ENCODE peak calls at places on chromosome 1, in nine cellular contexts. One of them, this sample, is unnamed.

GRCh38 chr1:163174524-163175437 is 27.9 kb downstream of the RGS5 start:
- DNase-seq in ovary: peak; percentile 56
- DNase-seq in endothelial cell of umbilical vein: peak; percentile 77
- DNase-seq in heart left ventricle: peak; percentile 64
- DNase-seq in right lobe of liver: peak; percentile 58
- DNase-seq in IMR-90: peak; percentile 65
- DNase-seq in esophagus squamous epithelium: no peak
- DNase-seq in adrenal gland: peak; percentile 67
- DNase-seq in uterus: peak; percentile 58
- DNase-seq in this sample: peak; percentile 79

GRCh38 chr1:167748901-167749300 is 27.1 kb downstream of the MPZL1 start:
- DNase-seq in endothelial cell of umbilical vein: no peak
- DNase-seq in adrenal gland: no peak
- DNase-seq in uterus: no peak
- DNase-seq in heart left ventricle: no peak
- DNase-seq in esophagus squamous epithelium: no peak
- DNase-seq in IMR-90: peak; percentile 46
- DNase-seq in right lobe of liver: no peak
- DNase-seq in ovary: no peak
- DNase-seq in this sample: no peak

GRCh38 chr1:224170748-224171478 is 12.1 kb upstream of the DEGS1 start:
- DNase-seq in heart left ventricle: no peak
- DNase-seq in adrenal gland: no peak
- DNase-seq in ovary: no peak
- DNase-seq in endothelial cell of umbilical vein: peak; percentile 40
- DNase-seq in right lobe of liver: peak; percentile 29
- DNase-seq in uterus: no peak
- DNase-seq in IMR-90: no peak
- DNase-seq in esophagus squamous epithelium: no peak
- DNase-seq in this sample: no peak

GRCh38 chr1:60911980-60912692 is 170.2 kb upstream of the NFIA start:
- DNase-seq in heart left ventricle: peak; percentile 52
- DNase-seq in esophagus squamous epithelium: no peak
- DNase-seq in ovary: no peak
- DNase-seq in uterus: no peak
- DNase-seq in IMR-90: no peak
- DNase-seq in endothelial cell of umbilical vein: peak; percentile 62
- DNase-seq in adrenal gland: no peak
- DNase-seq in right lobe of liver: no peak
- DNase-seq in this sample: no peak

GRCh38 chr1:39901486-39902120 is at the start of gene MYCL:
- DNase-seq in esophagus squamous epithelium: no peak
- DNase-seq in ovary: peak; percentile 50
- DNase-seq in endothelial cell of umbilical vein: peak; percentile 67
- DNase-seq in IMR-90: peak; percentile 60
- DNase-seq in uterus: peak; percentile 24
- DNase-seq in right lobe of liver: peak; percentile 88
- DNase-seq in heart left ventricle: peak; percentile 53
- DNase-seq in adrenal gland: peak; percentile 58
- DNase-seq in this sample: peak; percentile 89

GRCh38 chr1:212215910-212216309 is 69.3 kb upstream of the PPP2R5A start:
- DNase-seq in adrenal gland: no peak
- DNase-seq in ovary: no peak
- DNase-seq in uterus: no peak
- DNase-seq in esophagus squamous epithelium: no peak
- DNase-seq in endothelial cell of umbilical vein: no peak
- DNase-seq in IMR-90: no peak
- DNase-seq in heart left ventricle: no peak
- DNase-seq in right lobe of liver: no peak
- DNase-seq in this sample: no peak

GRCh38 chr1:209805875-209806760 is at the start of gene IRF6:
- DNase-seq in endothelial cell of umbilical vein: peak; percentile 87
- DNase-seq in right lobe of liver: peak; percentile 91
- DNase-seq in esophagus squamous epithelium: peak; percentile 41
- DNase-seq in heart left ventricle: peak; percentile 65
- DNase-seq in IMR-90: peak; percentile 51
- DNase-seq in uterus: peak; percentile 37
- DNase-seq in adrenal gland: peak; percentile 92
- DNase-seq in ovary: peak; percentile 72
- DNase-seq in this sample: peak; percentile 95

GRCh38 chr1:15595809-15596730 is 11.2 kb upstream of the AGMAT start:
- DNase-seq in endothelial cell of umbilical vein: no peak
- DNase-seq in right lobe of liver: no peak
- DNase-seq in ovary: no peak
- DNase-seq in uterus: no peak
- DNase-seq in IMR-90: no peak
- DNase-seq in adrenal gland: no peak
- DNase-seq in heart left ventricle: no peak
- DNase-seq in esophagus squamous epithelium: no peak
- DNase-seq in this sample: no peak

GRCh38 chr1:195763907-195764183 is 844.4 kb downstream of the KCNT2 start:
- DNase-seq in endothelial cell of umbilical vein: no peak
- DNase-seq in uterus: no peak
- DNase-seq in right lobe of liver: no peak
- DNase-seq in esophagus squamous epithelium: no peak
- DNase-seq in heart left ventricle: no peak
- DNase-seq in IMR-90: peak; percentile 0
- DNase-seq in adrenal gland: no peak
- DNase-seq in ovary: no peak
- DNase-seq in this sample: no peak

GRCh38 chr1:37323486-37324377 is 150.6 kb upstream of the ZC3H12A start:
- DNase-seq in adrenal gland: no peak
- DNase-seq in ovary: no peak
- DNase-seq in uterus: no peak
- DNase-seq in heart left ventricle: no peak
- DNase-seq in esophagus squamous epithelium: no peak
- DNase-seq in IMR-90: peak; percentile 3
- DNase-seq in right lobe of liver: no peak
- DNase-seq in endothelial cell of umbilical vein: peak; percentile 32
- DNase-seq in this sample: peak; percentile 50

GRCh38 chr1:69846267-69846666 is 278.5 kb downstream of the LRRC7 start:
- DNase-seq in esophagus squamous epithelium: no peak
- DNase-seq in ovary: no peak
- DNase-seq in right lobe of liver: no peak
- DNase-seq in endothelial cell of umbilical vein: peak; percentile 22
- DNase-seq in heart left ventricle: no peak
- DNase-seq in adrenal gland: no peak
- DNase-seq in uterus: no peak
- DNase-seq in IMR-90: no peak
- DNase-seq in this sample: no peak

GRCh38 chr1:115890618-115891017 is 49.7 kb upstream of the NHLH2 start:
- DNase-seq in adrenal gland: no peak
- DNase-seq in uterus: no peak
- DNase-seq in esophagus squamous epithelium: no peak
- DNase-seq in right lobe of liver: no peak
- DNase-seq in endothelial cell of umbilical vein: no peak
- DNase-seq in IMR-90: no peak
- DNase-seq in heart left ventricle: no peak
- DNase-seq in ovary: no peak
- DNase-seq in this sample: no peak

GRCh38 chr1:16110456-16110855 is 37.0 kb upstream of the FAM131C start:
- DNase-seq in ovary: no peak
- DNase-seq in heart left ventricle: no peak
- DNase-seq in endothelial cell of umbilical vein: no peak
- DNase-seq in right lobe of liver: no peak
- DNase-seq in esophagus squamous epithelium: no peak
- DNase-seq in uterus: no peak
- DNase-seq in IMR-90: no peak
- DNase-seq in adrenal gland: no peak
- DNase-seq in this sample: no peak

GRCh38 chr1:67019600-67020136 is 34.3 kb downstream of the SLC35D1 start:
- DNase-seq in uterus: no peak
- DNase-seq in ovary: no peak
- DNase-seq in esophagus squamous epithelium: no peak
- DNase-seq in endothelial cell of umbilical vein: peak; percentile 87
- DNase-seq in heart left ventricle: no peak
- DNase-seq in IMR-90: peak; percentile 81
- DNase-seq in adrenal gland: no peak
- DNase-seq in right lobe of liver: no peak
- DNase-seq in this sample: no peak

GRCh38 chr1:174965006-174965971 is 34.5 kb upstream of the CACYBP start:
- DNase-seq in heart left ventricle: no peak
- DNase-seq in ovary: no peak
- DNase-seq in IMR-90: peak; percentile 7
- DNase-seq in endothelial cell of umbilical vein: no peak
- DNase-seq in right lobe of liver: no peak
- DNase-seq in adrenal gland: no peak
- DNase-seq in esophagus squamous epithelium: no peak
- DNase-seq in uterus: no peak
- DNase-seq in this sample: peak; percentile 40

GRCh38 chr1:50929376-50929958 is 30.6 kb downstream of the FAF1 start:
- DNase-seq in uterus: no peak
- DNase-seq in ovary: no peak
- DNase-seq in heart left ventricle: no peak
- DNase-seq in endothelial cell of umbilical vein: peak; percentile 52
- DNase-seq in adrenal gland: no peak
- DNase-seq in IMR-90: peak; percentile 59
- DNase-seq in esophagus squamous epithelium: no peak
- DNase-seq in right lobe of liver: no peak
- DNase-seq in this sample: no peak

GRCh38 chr1:151990856-151991198 is 2.8 kb downstream of the S100A10 start:
- DNase-seq in esophagus squamous epithelium: no peak
- DNase-seq in endothelial cell of umbilical vein: peak; percentile 80
- DNase-seq in adrenal gland: peak; percentile 56
- DNase-seq in heart left ventricle: peak; percentile 56
- DNase-seq in uterus: peak; percentile 35
- DNase-seq in IMR-90: peak; percentile 79
- DNase-seq in right lobe of liver: no peak
- DNase-seq in ovary: peak; percentile 46
- DNase-seq in this sample: peak; percentile 72

GRCh38 chr1:151993084-151993733 is 450 bp downstream of the S100A10 start:
- DNase-seq in heart left ventricle: peak; percentile 40
- DNase-seq in esophagus squamous epithelium: no peak
- DNase-seq in right lobe of liver: peak; percentile 47
- DNase-seq in endothelial cell of umbilical vein: no peak
- DNase-seq in adrenal gland: peak; percentile 40
- DNase-seq in ovary: peak; percentile 59
- DNase-seq in uterus: peak; percentile 29
- DNase-seq in IMR-90: no peak
- DNase-seq in this sample: peak; percentile 32

GRCh38 chr1:151990058-151990855 is 3.4 kb downstream of the S100A10 start:
- DNase-seq in adrenal gland: no peak
- DNase-seq in heart left ventricle: no peak
- DNase-seq in esophagus squamous epithelium: no peak
- DNase-seq in endothelial cell of umbilical vein: peak; percentile 13
- DNase-seq in ovary: no peak
- DNase-seq in right lobe of liver: no peak
- DNase-seq in IMR-90: no peak
- DNase-seq in uterus: no peak
- DNase-seq in this sample: no peak

GRCh38 chr1:151992345-151993083 is 1.1 kb downstream of the S100A10 start:
- DNase-seq in right lobe of liver: peak; percentile 81
- DNase-seq in IMR-90: peak; percentile 87
- DNase-seq in heart left ventricle: peak; percentile 71
- DNase-seq in endothelial cell of umbilical vein: peak; percentile 86
- DNase-seq in esophagus squamous epithelium: peak; percentile 36
- DNase-seq in adrenal gland: peak; percentile 55
- DNase-seq in uterus: peak; percentile 78
- DNase-seq in ovary: peak; percentile 74
- DNase-seq in this sample: peak; percentile 90

GRCh38 chr1:151991663-151992344 is 1.9 kb downstream of the S100A10 start:
- DNase-seq in right lobe of liver: no peak
- DNase-seq in esophagus squamous epithelium: no peak
- DNase-seq in heart left ventricle: no peak
- DNase-seq in adrenal gland: no peak
- DNase-seq in uterus: no peak
- DNase-seq in IMR-90: no peak
- DNase-seq in endothelial cell of umbilical vein: peak; percentile 35
- DNase-seq in ovary: no peak
- DNase-seq in this sample: no peak
- H3K27me3 ChIP-seq in right lobe of liver: no peaks in the 10 kb centered on the region
- H3K27me3 ChIP-seq in esophagus squamous epithelium: no peaks in the 10 kb centered on the region
- H3K27me3 ChIP-seq in heart left ventricle: no peaks in the 10 kb centered on the region
- H3K27me3 ChIP-seq in adrenal gland: no peaks in the 10 kb centered on the region
- H3K27me3 ChIP-seq in uterus: no peaks in the 10 kb centered on the region
- H3K27me3 ChIP-seq in IMR-90: no peaks in the 10 kb centered on the region
- H3K27me3 ChIP-seq in endothelial cell of umbilical vein: no peaks in the 10 kb centered on the region
- H3K27me3 ChIP-seq in ovary: no peaks in the 10 kb centered on the region
- H3K27me3 ChIP-seq in this sample: no peaks in the 10 kb centered on the region

GRCh38 chr1:7953850-7954609 is 7.5 kb upstream of the PARK7 start:
- DNase-seq in heart left ventricle: peak; percentile 98
- DNase-seq in right lobe of liver: peak; percentile 96
- DNase-seq in IMR-90: peak; percentile 51
- DNase-seq in esophagus squamous epithelium: peak; percentile 66
- DNase-seq in ovary: peak; percentile 94
- DNase-seq in adrenal gland: peak; percentile 94
- DNase-seq in endothelial cell of umbilical vein: peak; percentile 83
- DNase-seq in uterus: peak; percentile 93
- DNase-seq in this sample: peak; percentile 98
- TF ChIP-seq POLR2A in heart left ventricle: peak; percentile 86
- TF ChIP-seq POLR2A in right lobe of liver: peak; percentile 89
- TF ChIP-seq POLR2A in IMR-90: no peak
- TF ChIP-seq POLR2A in esophagus squamous epithelium: peak; percentile 61
- TF ChIP-seq POLR2A in ovary: peak; percentile 70
- TF ChIP-seq POLR2A in adrenal gland: peak; percentile 79
- TF ChIP-seq POLR2A in endothelial cell of umbilical vein: peak; percentile 77
- TF ChIP-seq POLR2A in uterus: peak; percentile 70
- TF ChIP-seq POLR2A in this sample: no peak

GRCh38 chr1:204742676-204743075 is 57.1 kb upstream of the LRRN2 start:
- DNase-seq in endothelial cell of umbilical vein: no peak
- DNase-seq in esophagus squamous epithelium: no peak
- DNase-seq in right lobe of liver: no peak
- DNase-seq in IMR-90: no peak
- DNase-seq in uterus: no peak
- DNase-seq in heart left ventricle: no peak
- DNase-seq in adrenal gland: no peak
- DNase-seq in ovary: no peak
- DNase-seq in this sample: no peak
- H3K27me3 ChIP-seq in endothelial cell of umbilical vein: peaks cover 2% of the 10 kb centered on the region
- H3K27me3 ChIP-seq in esophagus squamous epithelium: no peaks in the 10 kb centered on the region
- H3K27me3 ChIP-seq in right lobe of liver: no peaks in the 10 kb centered on the region
- H3K27me3 ChIP-seq in IMR-90: peaks cover 4% of the 10 kb centered on the region
- H3K27me3 ChIP-seq in uterus: no peaks in the 10 kb centered on the region
- H3K27me3 ChIP-seq in heart left ventricle: no peaks in the 10 kb centered on the region
- H3K27me3 ChIP-seq in adrenal gland: no peaks in the 10 kb centered on the region
- H3K27me3 ChIP-seq in ovary: no peaks in the 10 kb centered on the region
- H3K27me3 ChIP-seq in this sample: no peaks in the 10 kb centered on the region

DNA sequence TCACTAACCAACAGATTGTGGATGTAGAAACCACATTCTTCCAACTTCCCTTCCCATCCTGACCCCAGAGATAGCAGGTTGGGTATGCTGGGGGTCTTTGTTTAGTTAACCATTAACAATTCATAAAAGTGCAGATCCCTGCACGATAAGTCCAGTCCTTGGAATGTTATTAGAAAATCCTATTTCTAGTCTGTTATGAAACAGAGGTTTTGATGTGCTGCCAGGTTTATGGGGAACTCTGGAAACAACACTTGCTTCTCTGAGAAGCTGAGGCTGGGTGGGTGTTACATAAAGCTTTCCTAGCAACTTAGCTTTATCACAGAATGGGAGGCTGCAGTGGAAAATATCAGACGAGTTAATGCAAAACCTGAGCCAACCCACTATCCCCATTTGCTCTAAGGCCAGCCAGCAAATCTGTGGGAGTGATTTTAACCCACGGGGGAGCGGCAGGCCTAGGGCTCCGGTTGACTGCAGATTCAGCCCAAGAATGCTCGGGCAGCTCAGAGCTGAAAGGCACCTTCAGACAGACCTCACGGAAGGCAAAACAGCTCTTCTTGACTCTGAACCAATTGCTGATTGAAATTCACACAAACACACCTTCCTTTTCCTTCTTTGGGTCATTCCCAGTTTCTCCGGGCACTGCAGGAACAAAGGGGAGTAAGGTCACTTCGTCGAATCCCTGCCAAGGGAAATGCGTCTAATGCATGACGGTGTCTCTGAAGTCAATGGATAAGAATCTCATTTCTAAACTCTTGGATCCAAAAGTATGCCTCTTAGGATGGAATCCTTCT is 111.7 kb upstream of the IRF2BP2 start:
- DNase-seq in right lobe of liver: no peak
- DNase-seq in adrenal gland: peak; percentile 77
- DNase-seq in uterus: peak; percentile 91
- DNase-seq in esophagus squamous epithelium: no peak
- DNase-seq in ovary: peak; percentile 74
- DNase-seq in endothelial cell of umbilical vein: peak; percentile 93
- DNase-seq in heart left ventricle: peak; percentile 82
- DNase-seq in IMR-90: peak; percentile 98
- DNase-seq in this sample: peak; percentile 88
- TF ChIP-seq POLR2A in right lobe of liver: peak; percentile 74
- TF ChIP-seq POLR2A in adrenal gland: peak; percentile 64
- TF ChIP-seq POLR2A in uterus: no peak
- TF ChIP-seq POLR2A in esophagus squamous epithelium: no peak
- TF ChIP-seq POLR2A in ovary: no peak
- TF ChIP-seq POLR2A in endothelial cell of umbilical vein: no peak
- TF ChIP-seq POLR2A in heart left ventricle: no peak
- TF ChIP-seq POLR2A in IMR-90: peak; percentile 60
- TF ChIP-seq POLR2A in this sample: no peak